ENCODE peak calls at places on chromosomes 1 and 21, in five cellular contexts. G is T-helper 9 cell, H is H54, E is prostate gland, O is glutamatergic neuron. X is an unnamed sample.

GRCh38 chr1:208161005-208161404 is 83.2 kb downstream of the PLXNA2 start:
- DNase-seq in G (no peak), H (no peak), E (no peak), O (no peak), X (no peak)

GRCh38 chr1:209485167-209485566 is 98.3 kb upstream of the CAMK1G start:
- DNase-seq in G (no peak), H (peak; percentile 13), E (peak; percentile 22), O (no peak), X (no peak)

GRCh38 chr1:88684482-88685238 is 587 bp downstream of the PKN2 start:
- DNase-seq in G (peak; percentile 42), H (peak; percentile 35), E (peak; percentile 57), O (peak; percentile 77), X (peak; percentile 84)

GRCh38 chr1:245971711-245972085 is 535.4 kb downstream of the SMYD3 start:
- DNase-seq in G (no peak), H (no peak), E (no peak), O (no peak), X (no peak)

GRCh38 chr1:176205322-176205914 is 1.7 kb downstream of the COP1 start:
- DNase-seq in G (no peak), H (peak; percentile 11), E (no peak), O (no peak), X (no peak)

GRCh38 chr1:152052606-152053005 is 15.8 kb upstream of the S100A11 start:
- DNase-seq in G (peak; percentile 87), H (peak; percentile 43), E (peak; percentile 84), O (peak; percentile 92), X (peak; percentile 78)

GRCh38 chr1:43238991-43239469 is 30.8 kb upstream of the TMEM125 start:
- DNase-seq in G (no peak), H (no peak), E (no peak), O (no peak), X (no peak)

GRCh38 chr1:24384251-24385090 is 29.1 kb downstream of the STPG1 start:
- DNase-seq in G (no peak), H (no peak), E (peak; percentile 71), O (no peak), X (no peak)

GRCh38 chr1:204803607-204804006 is 67.1 kb upstream of the NFASC start:
- DNase-seq in G (no peak), H (no peak), E (no peak), O (no peak), X (no peak)

GRCh38 chr1:147717051-147717705 is 43.2 kb downstream of the GJA5 start:
- DNase-seq in G (no peak), H (no peak), E (peak; percentile 57), O (no peak), X (no peak)

GRCh38 chr1:19251305-19252196 is at the start of the genes EMC1 and MRTO4:
- DNase-seq in G (peak; percentile 88), H (peak; percentile 72), E (peak; percentile 79), O (peak; percentile 95), X (peak; percentile 91)

GRCh38 chr1:187244623-187245022 is 415.9 kb downstream of the PLA2G4A start:
- DNase-seq in G (no peak), H (no peak), E (peak; percentile 50), O (no peak), X (peak; percentile 21)

GRCh38 chr1:7470904-7471638 is 300.0 kb upstream of the VAMP3 start:
- DNase-seq in G (no peak), H (peak; percentile 88), E (peak; percentile 9), O (no peak), X (no peak)

GRCh38 chr1:7326366-7326765 is 444.7 kb upstream of the VAMP3 start:
- DNase-seq in G (no peak), H (no peak), E (no peak), O (no peak), X (no peak)

GRCh38 chr1:220999872-221000863 is 120.9 kb downstream of the HLX start:
- DNase-seq in G (no peak), H (no peak), E (no peak), O (no peak), X (no peak)

GRCh38 chr21:34882719-34883131 is 166.4 kb downstream of the RUNX1 start:
- DNase-seq in G (no peak), H (no peak), E (no peak), O (no peak), X (no peak)

GRCh38 chr1:30419831-30420230 is 303.6 kb downstream of the MATN1 start:
- DNase-seq in G (no peak), H (no peak), E (no peak), O (no peak), X (no peak)

GRCh38 chr1:174800221-174800791 is 199.4 kb upstream of the CACYBP start:
- DNase-seq in G (no peak), H (no peak), E (peak; percentile 6), O (peak; percentile 25), X (no peak)

GRCh38 chr1:53807916-53808315 is 30.2 kb downstream of the NDC1 start:
- DNase-seq in G (no peak), H (no peak), E (no peak), O (no peak), X (no peak)

GRCh38 chr1:153384996-153385580 is 5.8 kb downstream of the S100A8 start:
- DNase-seq in G (no peak), H (no peak), E (no peak), O (no peak), X (no peak)

GRCh38 chr21:44375281-44375651 is 21.8 kb downstream of the TRPM2 start:
- DNase-seq in G (no peak), H (no peak), E (no peak), O (no peak), X (no peak)

GRCh38 chr21:38669186-38669585 is 136.5 kb upstream of the ETS2 start:
- DNase-seq in G (no peak), H (no peak), E (no peak), O (no peak), X (peak; percentile 32)